ENCODE peak calls at places on chromosomes 11 and 22, in eight cellular contexts. One of them, this sample, is unnamed.
A peak's percentile ranks its signal among the peaks of the same experiment; 100 is the strongest.

GRCh38 chr11:13674799-13675509 is 6.5 kb downstream of the FAR1 start:
- DNase-seq in NCI-H1105: no peak
- DNase-seq in left cardiac atrium: no peak
- DNase-seq in stimulated activated CD4-positive, alpha-beta T cell treated with anti-CD3 and anti-CD28 coated beads, Interleukin-1b, Interleukin-23, amount 100 ng/mL, for 1 hour: no peak
- DNase-seq in stimulated activated CD8-positive, alpha-beta memory T cell treated with anti-CD3 and anti-CD28 coated beads, Interleukin-12 subunit alpha, Interleukin-12 subunit beta, amount 100 ng/mL, for 4 hours: no peak
- DNase-seq in NCI-H69: no peak
- DNase-seq in activated CD4-positive, alpha-beta T cell treated with anti-CD3 and anti-CD28 coated beads, Interleukin-2, amount 10 ng/mL, durations not matched to agents 7 days and 5 days: no peak
- DNase-seq in ecto neural progenitor cell: no peak
- DNase-seq in this sample: no peak

GRCh38 chr22:43642807-43643206 is 169.3 kb downstream of the EFCAB6 start:
- DNase-seq in NCI-H1105: no peak
- DNase-seq in left cardiac atrium: no peak
- DNase-seq in stimulated activated CD4-positive, alpha-beta T cell treated with anti-CD3 and anti-CD28 coated beads, Interleukin-1b, Interleukin-23, amount 100 ng/mL, for 1 hour: no peak
- DNase-seq in stimulated activated CD8-positive, alpha-beta memory T cell treated with anti-CD3 and anti-CD28 coated beads, Interleukin-12 subunit alpha, Interleukin-12 subunit beta, amount 100 ng/mL, for 4 hours: no peak
- DNase-seq in NCI-H69: no peak
- DNase-seq in activated CD4-positive, alpha-beta T cell treated with anti-CD3 and anti-CD28 coated beads, Interleukin-2, amount 10 ng/mL, durations not matched to agents 7 days and 5 days: no peak
- DNase-seq in ecto neural progenitor cell: no peak
- DNase-seq in this sample: no peak

GRCh38 chr22:30873086-30873650 is 95.4 kb downstream of the MORC2 start:
- DNase-seq in NCI-H1105: no peak
- DNase-seq in left cardiac atrium: no peak
- DNase-seq in stimulated activated CD4-positive, alpha-beta T cell treated with anti-CD3 and anti-CD28 coated beads, Interleukin-1b, Interleukin-23, amount 100 ng/mL, for 1 hour: no peak
- DNase-seq in stimulated activated CD8-positive, alpha-beta memory T cell treated with anti-CD3 and anti-CD28 coated beads, Interleukin-12 subunit alpha, Interleukin-12 subunit beta, amount 100 ng/mL, for 4 hours: no peak
- DNase-seq in NCI-H69: no peak
- DNase-seq in activated CD4-positive, alpha-beta T cell treated with anti-CD3 and anti-CD28 coated beads, Interleukin-2, amount 10 ng/mL, durations not matched to agents 7 days and 5 days: no peak
- DNase-seq in ecto neural progenitor cell: no peak
- DNase-seq in this sample: no peak

GRCh38 chr22:46586123-46586519 is 34.1 kb upstream of the GRAMD4 start:
- DNase-seq in NCI-H1105: no peak
- DNase-seq in left cardiac atrium: no peak
- DNase-seq in stimulated activated CD4-positive, alpha-beta T cell treated with anti-CD3 and anti-CD28 coated beads, Interleukin-1b, Interleukin-23, amount 100 ng/mL, for 1 hour: no peak
- DNase-seq in stimulated activated CD8-positive, alpha-beta memory T cell treated with anti-CD3 and anti-CD28 coated beads, Interleukin-12 subunit alpha, Interleukin-12 subunit beta, amount 100 ng/mL, for 4 hours: no peak
- DNase-seq in NCI-H69: no peak
- DNase-seq in activated CD4-positive, alpha-beta T cell treated with anti-CD3 and anti-CD28 coated beads, Interleukin-2, amount 10 ng/mL, durations not matched to agents 7 days and 5 days: no peak
- DNase-seq in ecto neural progenitor cell: no peak
- DNase-seq in this sample: no peak

GRCh38 chr22:30224161-30224857 is 22.2 kb downstream of the LIF start:
- DNase-seq in NCI-H1105: no peak
- DNase-seq in left cardiac atrium: no peak
- DNase-seq in stimulated activated CD4-positive, alpha-beta T cell treated with anti-CD3 and anti-CD28 coated beads, Interleukin-1b, Interleukin-23, amount 100 ng/mL, for 1 hour: no peak
- DNase-seq in stimulated activated CD8-positive, alpha-beta memory T cell treated with anti-CD3 and anti-CD28 coated beads, Interleukin-12 subunit alpha, Interleukin-12 subunit beta, amount 100 ng/mL, for 4 hours: no peak
- DNase-seq in NCI-H69: peak; percentile 21
- DNase-seq in activated CD4-positive, alpha-beta T cell treated with anti-CD3 and anti-CD28 coated beads, Interleukin-2, amount 10 ng/mL, durations not matched to agents 7 days and 5 days: no peak
- DNase-seq in ecto neural progenitor cell: no peak
- DNase-seq in this sample: no peak

GRCh38 chr11:27592111-27592780 is 85.7 kb upstream of the LIN7C start:
- DNase-seq in NCI-H1105: no peak
- DNase-seq in left cardiac atrium: no peak
- DNase-seq in stimulated activated CD4-positive, alpha-beta T cell treated with anti-CD3 and anti-CD28 coated beads, Interleukin-1b, Interleukin-23, amount 100 ng/mL, for 1 hour: no peak
- DNase-seq in stimulated activated CD8-positive, alpha-beta memory T cell treated with anti-CD3 and anti-CD28 coated beads, Interleukin-12 subunit alpha, Interleukin-12 subunit beta, amount 100 ng/mL, for 4 hours: no peak
- DNase-seq in NCI-H69: no peak
- DNase-seq in activated CD4-positive, alpha-beta T cell treated with anti-CD3 and anti-CD28 coated beads, Interleukin-2, amount 10 ng/mL, durations not matched to agents 7 days and 5 days: no peak
- DNase-seq in ecto neural progenitor cell: no peak
- DNase-seq in this sample: no peak

GRCh38 chr22:24402460-24403192 is 24.8 kb upstream of the ADORA2A start:
- DNase-seq in NCI-H1105: peak; percentile 8
- DNase-seq in left cardiac atrium: peak; percentile 86
- DNase-seq in stimulated activated CD4-positive, alpha-beta T cell treated with anti-CD3 and anti-CD28 coated beads, Interleukin-1b, Interleukin-23, amount 100 ng/mL, for 1 hour: no peak
- DNase-seq in stimulated activated CD8-positive, alpha-beta memory T cell treated with anti-CD3 and anti-CD28 coated beads, Interleukin-12 subunit alpha, Interleukin-12 subunit beta, amount 100 ng/mL, for 4 hours: no peak
- DNase-seq in NCI-H69: peak; percentile 96
- DNase-seq in activated CD4-positive, alpha-beta T cell treated with anti-CD3 and anti-CD28 coated beads, Interleukin-2, amount 10 ng/mL, durations not matched to agents 7 days and 5 days: no peak
- DNase-seq in ecto neural progenitor cell: no peak
- DNase-seq in this sample: peak; percentile 96

GRCh38 chr22:19824197-19825015 is 30.3 kb downstream of the GNB1L start:
- DNase-seq in NCI-H1105: no peak
- DNase-seq in left cardiac atrium: no peak
- DNase-seq in stimulated activated CD4-positive, alpha-beta T cell treated with anti-CD3 and anti-CD28 coated beads, Interleukin-1b, Interleukin-23, amount 100 ng/mL, for 1 hour: no peak
- DNase-seq in stimulated activated CD8-positive, alpha-beta memory T cell treated with anti-CD3 and anti-CD28 coated beads, Interleukin-12 subunit alpha, Interleukin-12 subunit beta, amount 100 ng/mL, for 4 hours: no peak
- DNase-seq in NCI-H69: peak; percentile 62
- DNase-seq in activated CD4-positive, alpha-beta T cell treated with anti-CD3 and anti-CD28 coated beads, Interleukin-2, amount 10 ng/mL, durations not matched to agents 7 days and 5 days: peak; percentile 4
- DNase-seq in ecto neural progenitor cell: peak; percentile 44
- DNase-seq in this sample: no peak

GRCh38 chr11:133964946-133965632 is 8.3 kb upstream of the IGSF9B start:
- DNase-seq in NCI-H1105: no peak
- DNase-seq in left cardiac atrium: no peak
- DNase-seq in stimulated activated CD4-positive, alpha-beta T cell treated with anti-CD3 and anti-CD28 coated beads, Interleukin-1b, Interleukin-23, amount 100 ng/mL, for 1 hour: no peak
- DNase-seq in stimulated activated CD8-positive, alpha-beta memory T cell treated with anti-CD3 and anti-CD28 coated beads, Interleukin-12 subunit alpha, Interleukin-12 subunit beta, amount 100 ng/mL, for 4 hours: no peak
- DNase-seq in NCI-H69: no peak
- DNase-seq in activated CD4-positive, alpha-beta T cell treated with anti-CD3 and anti-CD28 coated beads, Interleukin-2, amount 10 ng/mL, durations not matched to agents 7 days and 5 days: no peak
- DNase-seq in ecto neural progenitor cell: no peak
- DNase-seq in this sample: no peak